ENCODE peak calls at places on chromosome 12, in four cellular contexts. B is HepG2, F is WTC11, O is GM12878. C is an unnamed sample.

GRCh38 chr12:28939427-28939826 is 209.7 kb upstream of the FAR2 start:
- DNase-seq in F (no peak), B (no peak), O (no peak), C (no peak)

GRCh38 chr12:3002636-3003035 is 43.4 kb downstream of the TEAD4 start:
- DNase-seq in F (no peak), O (no peak), B (no peak), C (no peak)

GRCh38 chr12:132218915-132219314 is 74.7 kb downstream of the NOC4L start:
- DNase-seq in B (peak), O (no peak), F (peak), C (peak)

GRCh38 chr12:105562727-105563072 is 232.2 kb downstream of the C12orf75 start:
- DNase-seq in B (no peak), O (no peak), F (no peak), C (no peak)

GRCh38 chr12:49279706-49280159 is 14.9 kb downstream of the TUBA1C start:
- DNase-seq in O (no peak), F (no peak), B (peak), C (no peak)

GRCh38 chr12:14768823-14769405 is 34.4 kb downstream of the WBP11 start:
- DNase-seq in B (no peak), F (peak), O (peak), C (no peak)

GRCh38 chr12:108337235-108338223 is 1.6 kb downstream of the CMKLR1 start:
- DNase-seq in B (peak), O (no peak), F (peak), C (peak)

GRCh38 chr12:123062682-123063426 is 82.4 kb downstream of the ARL6IP4 start:
- DNase-seq in O (no peak), B (peak), F (no peak), C (peak)

GRCh38 chr12:32516230-32516629 is 116.9 kb downstream of the FGD4 start:
- DNase-seq in F (no peak), B (no peak), O (no peak), C (no peak)

GRCh38 chr12:26846419-26846818 is 13.4 kb upstream of the ITPR2 start:
- DNase-seq in B (no peak), F (no peak), O (no peak), C (no peak)

GRCh38 chr12:96434107-96434506 is 33.9 kb upstream of the CDK17 start:
- DNase-seq in B (no peak), F (no peak), O (no peak), C (no peak)

GRCh38 chr12:113846275-113846674 is 119.8 kb downstream of the RBM19 start:
- DNase-seq in F (no peak), B (no peak), O (no peak), C (no peak)

GRCh38 chr12:107468182-107468581 is 217.4 kb upstream of the PWP1 start:
- DNase-seq in F (no peak), B (no peak), O (no peak), C (no peak)

GRCh38 chr12:108363565-108363964 is 24.5 kb upstream of the CMKLR1 start:
- DNase-seq in F (no peak), O (no peak), B (no peak), C (no peak)

GRCh38 chr12:401235-402126 is at the start of gene CCDC77:
- DNase-seq in F (peak), B (peak), O (peak), C (peak)

GRCh38 chr12:112971248-112971647 is 7.1 kb upstream of the OAS2 start:
- DNase-seq in O (no peak), B (no peak), F (no peak), C (no peak)

GRCh38 chr12:129614221-129614885 is 289.5 kb downstream of the TMEM132D start:
- DNase-seq in F (no peak), O (no peak), B (no peak), C (no peak)

GRCh38 chr12:110647669-110648068 is 33.7 kb downstream of the TCTN1 start:
- DNase-seq in O (no peak), F (no peak), B (no peak), C (no peak)

GRCh38 chr12:30753233-30753632 is 1.5 kb downstream of the CAPRIN2 start:
- DNase-seq in B (peak), F (peak), O (no peak), C (peak)

GRCh38 chr12:47710283-47710682 is 4.5 kb upstream of the RPAP3 start:
- DNase-seq in O (no peak), B (no peak), F (no peak), C (no peak)

GRCh38 chr12:6276936-6277615 is 33.4 kb upstream of the PLEKHG6 start:
- DNase-seq in O (no peak), F (no peak), B (no peak), C (no peak)

GRCh38 chr12:64054156-64054555 is 167.9 kb downstream of the KICS2 start:
- DNase-seq in B (no peak), O (no peak), F (no peak), C (no peak)

GRCh38 chr12:124829708-124830304 is 33.9 kb downstream of the SCARB1 start:
- DNase-seq in F (no peak), O (no peak), B (peak), C (peak)

GRCh38 chr12:6863586-6864321 is 3.6 kb upstream of the TPI1 start:
- DNase-seq in B (no peak), O (no peak), F (no peak), C (no peak)

GRCh38 chr12:106957617-106958016 is 1.9 kb downstream of the TMEM263 start:
- DNase-seq in F (no peak), B (no peak), O (no peak), C (no peak)

GRCh38 chr12:57031228-57031670 is 14.9 kb upstream of the TAC3 start:
- DNase-seq in O (no peak), B (peak), F (no peak), C (no peak)

GRCh38 chr12:99767809-99768208 is 120.3 kb downstream of the GARIN6 start:
- DNase-seq in O (no peak), F (no peak), B (no peak), C (peak)

GRCh38 chr12:49369723-49370145 is 2.5 kb downstream of the SPATS2 start:
- DNase-seq in O (peak), F (peak), B (peak), C (peak)

GRCh38 chr12:12214635-12215131 is 52.2 kb downstream of the LRP6 start:
- DNase-seq in F (no peak), O (peak), B (peak), C (no peak)

DNA sequence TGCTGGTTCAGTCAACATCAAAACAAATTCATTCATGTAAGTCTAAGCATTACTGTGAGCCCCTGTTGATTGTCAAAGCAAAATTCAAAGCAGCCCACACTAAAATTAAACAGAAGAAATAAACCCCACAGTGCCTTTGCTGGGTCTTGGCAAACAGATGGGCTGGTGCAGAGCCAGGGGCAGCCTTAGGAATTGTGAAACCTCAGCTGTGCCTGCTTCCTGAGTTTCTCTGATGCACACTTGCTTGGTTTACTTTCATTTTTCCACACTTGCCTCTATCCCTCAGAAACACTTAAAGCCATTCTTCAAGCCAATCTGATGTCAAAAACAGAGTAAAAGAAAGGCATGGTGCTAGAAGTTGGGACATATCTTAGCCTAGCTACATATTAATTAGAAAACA is 6.5 kb upstream of the PLEKHG7 start:
- DNase-seq in B (no peak), O (no peak), F (no peak), C (no peak)
- TF ChIP-seq NR2C2 in B (no peak), O (no peak), F (no peak), C (no peak)

GRCh38 chr12:1606021-1606622 is 11.7 kb upstream of the FBXL14 start:
- DNase-seq in F (peak), B (peak), O (peak), C (peak)

GRCh38 chr12:1604464-1604863 is 10.1 kb upstream of the FBXL14 start:
- DNase-seq in F (no peak), O (no peak), B (no peak), C (no peak)

GRCh38 chr12:1603621-1604020 is 9.2 kb upstream of the FBXL14 start:
- DNase-seq in F (no peak), B (no peak), O (no peak), C (no peak)

GRCh38 chr12:1607940-1608782 is 13.8 kb upstream of the FBXL14 start:
- DNase-seq in B (no peak), O (no peak), F (no peak), C (no peak)

DNA sequence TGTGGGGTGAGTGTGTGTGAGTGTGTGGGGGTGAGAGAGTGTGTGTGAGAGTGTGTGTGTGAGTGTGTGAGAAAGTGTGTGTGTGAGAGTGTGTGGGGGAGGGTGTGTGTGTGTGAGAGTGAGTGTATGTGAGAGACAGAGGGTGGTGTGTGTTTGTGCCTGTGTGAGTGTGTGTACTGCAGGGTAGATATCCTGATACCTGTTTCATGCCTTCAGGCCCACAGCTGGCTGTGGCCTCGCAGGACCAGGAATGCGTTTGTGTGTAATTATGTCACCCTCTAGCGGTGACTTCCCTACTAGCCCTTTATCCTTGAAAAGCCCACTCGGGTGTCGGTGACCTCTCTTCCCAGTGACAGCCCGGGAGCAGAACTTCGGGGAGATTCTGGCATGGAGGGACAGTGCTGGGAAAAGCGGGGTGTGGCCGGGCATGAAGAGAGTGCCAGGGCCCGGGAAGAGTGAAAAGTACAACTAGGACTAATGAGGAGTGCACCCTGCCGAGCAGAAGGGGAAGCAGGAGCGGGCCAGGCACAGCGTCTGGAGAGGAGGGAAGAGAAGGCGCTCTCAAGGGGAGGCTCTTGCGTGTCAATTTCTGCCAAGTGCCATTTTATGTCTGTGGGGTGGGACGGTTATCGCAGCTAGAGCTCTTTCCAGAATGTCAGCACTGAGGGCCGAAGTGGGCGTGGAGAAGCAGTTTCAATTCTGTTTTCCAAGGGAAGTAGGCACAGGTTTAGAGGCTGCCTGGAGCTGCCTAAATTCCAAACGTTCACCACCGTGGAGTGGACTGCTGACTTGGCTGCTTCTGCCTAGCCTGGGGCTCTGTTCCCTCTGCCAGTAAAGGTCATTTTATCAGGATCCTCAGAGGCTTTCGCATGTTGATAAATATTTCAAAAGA is 11.0 kb upstream of the FBXL14 start:
- DNase-seq in B (peak), F (peak), O (no peak), C (peak)
- TF ChIP-seq NR2C2 in B (no peak), F (no peak), O (no peak), C (peak)

DNA sequence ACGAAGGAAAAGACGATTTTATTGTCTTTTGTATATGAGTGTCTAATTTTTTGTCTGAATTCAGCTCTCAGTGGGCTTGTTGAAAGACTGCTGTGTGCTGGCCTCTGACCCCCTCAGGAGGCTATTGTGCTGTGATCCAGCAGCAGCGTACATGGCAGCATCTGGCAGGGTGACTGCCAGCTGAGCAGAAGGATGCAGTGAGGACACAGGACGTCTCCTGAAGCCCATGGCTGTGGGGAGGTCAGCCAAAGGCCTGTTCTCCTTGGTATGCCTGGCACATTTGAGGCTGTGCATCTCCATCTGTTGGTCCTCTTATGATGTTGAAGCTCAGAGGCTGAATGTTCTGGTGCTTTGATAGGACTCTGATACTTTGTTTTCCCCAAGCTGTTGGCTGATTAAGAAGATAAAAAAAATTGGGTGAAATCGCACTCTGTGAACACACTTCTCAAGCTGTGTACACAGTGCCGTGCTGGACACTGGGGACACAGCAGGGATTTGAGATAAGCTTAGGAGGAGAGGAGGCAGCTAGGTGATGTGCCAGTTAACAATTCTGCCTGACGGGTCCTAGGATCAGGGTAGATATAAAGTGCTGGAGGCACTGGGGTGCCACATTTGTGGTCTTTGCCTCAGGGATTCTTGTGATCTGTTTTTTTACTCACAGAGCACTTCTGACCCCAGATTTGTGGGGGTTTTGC is 37.5 kb downstream of the EID3 start:
- DNase-seq in O (no peak), F (no peak), B (no peak), C (no peak)
- TF ChIP-seq NR2C2 in O (no peak), F (no peak), B (no peak), C (no peak)

GRCh38 chr12:121628536-121628935 is 2.2 kb downstream of the ORAI1 start:
- DNase-seq in F (no peak), O (no peak), B (no peak), C (no peak)
- TF ChIP-seq NR2C2 in F (no peak), O (no peak), B (no peak), C (no peak)

DNA sequence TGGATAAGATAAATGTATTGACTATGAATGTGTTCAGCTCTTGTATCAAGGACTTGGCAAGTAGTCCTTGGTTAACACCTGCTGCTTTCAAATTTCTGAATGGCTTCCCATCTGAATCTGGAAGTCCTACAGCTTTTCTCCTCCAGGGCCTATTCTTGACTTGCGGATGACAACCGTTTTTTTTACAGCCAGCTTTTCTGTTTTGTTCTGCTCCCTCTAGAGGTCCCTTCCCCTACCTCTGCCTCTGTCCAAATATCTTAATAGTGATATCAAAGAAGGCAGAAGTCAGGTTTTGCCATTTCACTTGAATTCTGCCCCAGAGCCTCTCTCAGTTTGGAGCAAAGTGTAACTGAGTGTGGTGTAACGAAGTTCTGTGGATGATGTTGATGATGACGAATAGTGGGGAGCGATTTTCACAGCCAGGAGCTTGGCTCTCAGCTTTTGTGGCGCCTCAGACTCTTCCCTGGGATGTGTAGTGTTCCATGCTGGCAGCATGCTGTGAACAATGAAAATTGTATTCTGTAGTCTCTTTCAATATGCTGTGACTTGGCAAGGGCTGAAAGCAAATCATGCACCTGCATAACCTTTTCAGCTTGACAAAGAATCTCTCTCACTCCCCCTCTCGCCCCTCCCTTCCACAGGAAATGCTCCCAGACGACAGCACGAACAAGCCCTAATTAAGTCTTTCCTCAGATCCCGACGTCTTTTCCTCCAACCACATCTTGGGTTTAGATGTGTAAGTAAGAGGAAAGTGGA is 5.0 kb upstream of the SLC4A8 start:
- DNase-seq in F (no peak), O (no peak), B (no peak), C (no peak)
- TF ChIP-seq NR2C2 in F (no peak), O (no peak), B (no peak), C (no peak)

GRCh38 chr12:65707051-65707450 is 117.2 kb upstream of the HMGA2 start:
- DNase-seq in F (no peak), B (no peak), O (no peak), C (no peak)

GRCh38 chr12:65703176-65703575 is 121.1 kb upstream of the HMGA2 start:
- DNase-seq in O (no peak), B (no peak), F (no peak), C (no peak)

DNA sequence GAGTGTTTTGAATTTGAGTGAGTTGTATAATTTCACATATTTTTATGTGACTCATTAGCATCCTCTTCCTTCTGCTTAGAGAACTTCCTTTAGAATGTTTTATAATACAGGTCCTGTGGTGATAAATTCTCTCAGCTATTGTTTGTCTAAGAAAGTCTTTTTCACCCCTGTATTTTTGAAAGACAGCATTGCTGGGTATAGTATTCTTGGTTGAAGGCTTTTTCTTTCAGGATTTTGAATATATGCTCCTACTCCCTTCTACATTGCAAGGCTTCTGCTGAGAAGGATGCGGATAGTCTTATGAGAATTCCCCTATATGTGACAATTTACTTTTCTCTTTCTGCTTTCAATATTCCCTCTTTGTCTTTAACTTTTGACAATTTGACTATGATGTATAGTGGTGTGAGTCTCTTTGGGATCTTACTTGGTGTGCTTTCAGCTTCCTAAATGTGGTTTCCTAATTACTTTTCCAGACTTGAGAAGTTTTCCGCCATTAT is 118.9 kb upstream of the HMGA2 start:
- DNase-seq in F (no peak), O (no peak), B (no peak), C (no peak)
- TF ChIP-seq NR2C2 in F (no peak), O (no peak), B (no peak), C (no peak)